ENCODE peak calls at places on chromosomes 6 and 20, in four cellular contexts. R is fibroblast of lung, A is ecto neural progenitor cell, Y is substantia nigra. D is an unnamed sample.

GRCh38 chr20:21173496-21174025 is 47.7 kb downstream of the KIZ start:
- DNase-seq in R (peak), Y (no peak), A (no peak), D (no peak)

GRCh38 chr20:25860531-25861150 is 164.0 kb upstream of the ZNF337 start:
- DNase-seq in A (no peak), Y (no peak), R (no peak), D (no peak)

GRCh38 chr6:121393711-121394110 is 41.7 kb upstream of the GJA1 start:
- DNase-seq in A (no peak), Y (no peak), R (peak), D (no peak)

GRCh38 chr20:38435555-38435939 is 419 bp upstream of the SNHG17 start:
- DNase-seq in A (no peak), Y (no peak), R (peak), D (no peak)

GRCh38 chr20:23879811-23880374 is 345 bp upstream of the CST5 start:
- DNase-seq in Y (no peak), R (no peak), A (no peak), D (no peak)

GRCh38 chr6:167410510-167410909 is 85.6 kb downstream of the TTLL2 start:
- DNase-seq in Y (no peak), R (no peak), A (peak), D (no peak)

GRCh38 chr6:110878751-110879539 is 4.4 kb downstream of the AMD1 start:
- DNase-seq in Y (peak), R (no peak), A (peak), D (peak)

GRCh38 chr20:2800590-2801458 is at the start of gene CPXM1:
- DNase-seq in A (peak), R (no peak), Y (no peak), D (no peak)

GRCh38 chr6:148466158-148466557 is 123.5 kb downstream of the SASH1 start:
- DNase-seq in Y (no peak), A (no peak), R (no peak), D (no peak)

GRCh38 chr20:52552181-52552872 is 360.7 kb upstream of the ZFP64 start:
- DNase-seq in Y (no peak), R (peak), A (no peak), D (no peak)

GRCh38 chr6:128567029-128567428 is 46.6 kb upstream of the PTPRK start:
- DNase-seq in R (peak), A (no peak), Y (no peak), D (no peak)

GRCh38 chr6:136508701-136509387 is 41.4 kb downstream of the MAP7 start:
- DNase-seq in R (peak), Y (no peak), A (no peak), D (no peak)

GRCh38 chr20:32441638-32442037 is 83.5 kb downstream of the ASXL1 start:
- DNase-seq in R (no peak), Y (no peak), A (no peak), D (no peak)

GRCh38 chr6:70241991-70242420 is 60.9 kb downstream of the COL9A1 start:
- DNase-seq in A (no peak), Y (no peak), R (no peak), D (no peak)

GRCh38 chr20:22746957-22747356 is 162.6 kb upstream of the FOXA2 start:
- DNase-seq in R (no peak), A (no peak), Y (no peak), D (no peak)

GRCh38 chr20:2747676-2748235 is 52.7 kb downstream of the CPXM1 start:
- DNase-seq in A (peak), R (no peak), Y (no peak), D (no peak)

GRCh38 chr20:61045876-61046585 is 206.0 kb upstream of the CDH4 start:
- DNase-seq in A (peak), R (no peak), Y (no peak), D (no peak)

GRCh38 chr6:5695260-5696245 is 311.2 kb downstream of the NRN1 start:
- DNase-seq in Y (no peak), R (peak), A (no peak), D (peak)

GRCh38 chr20:13158339-13158738 is 62.7 kb upstream of the ISM1 start:
- DNase-seq in R (no peak), Y (no peak), A (no peak), D (no peak)

GRCh38 chr20:20423117-20423516 is 55.2 kb downstream of the INSM1 start:
- DNase-seq in A (no peak), R (no peak), Y (no peak), D (no peak)

GRCh38 chr6:144602523-144603180 is 317.5 kb downstream of the UTRN start:
- DNase-seq in A (no peak), R (peak), Y (no peak), D (no peak)

GRCh38 chr20:34600892-34601653 is 42.6 kb downstream of the MAP1LC3A start:
- DNase-seq in A (no peak), Y (no peak), R (no peak), D (no peak)

GRCh38 chr6:138944412-138944811 is 43.6 kb downstream of the REPS1 start:
- DNase-seq in A (no peak), R (peak), Y (no peak), D (no peak)

GRCh38 chr6:43454290-43455033 is 886 bp downstream of the DLK2 start:
- DNase-seq in Y (peak), R (peak), A (peak), D (peak)

GRCh38 chr20:4341804-4342560 is 326.6 kb upstream of the RNF24 start:
- DNase-seq in R (peak), Y (no peak), A (peak), D (no peak)

GRCh38 chr20:57222631-57222950 is 43.9 kb downstream of the BMP7 start:
- DNase-seq in A (no peak), Y (no peak), R (no peak), D (no peak)

GRCh38 chr20:10733122-10733521 is 59.3 kb upstream of the JAG1 start:
- DNase-seq in Y (no peak), A (no peak), R (peak), D (no peak)

GRCh38 chr6:20370801-20371200 is 30.9 kb upstream of the E2F3 start:
- DNase-seq in A (no peak), R (no peak), Y (no peak), D (no peak)

GRCh38 chr6:84213217-84213616 is 14.2 kb downstream of the CEP162 start:
- DNase-seq in Y (no peak), R (no peak), A (no peak), D (no peak)

GRCh38 chr6:51959744-51960383 is 127.5 kb downstream of the PKHD1 start:
- DNase-seq in R (peak), A (peak), Y (peak), D (peak)

GRCh38 chr20:35539756-35540212 is 2.1 kb upstream of the ERGIC3 start:
- DNase-seq in Y (peak), R (no peak), A (peak), D (peak)

GRCh38 chr20:47540443-47541354 is 39.0 kb downstream of the NCOA3 start:
- DNase-seq in Y (no peak), R (peak), A (no peak), D (peak)

GRCh38 chr20:23159256-23159922 is 73.3 kb upstream of the CD93 start:
- DNase-seq in A (peak), R (peak), Y (no peak), D (no peak)

GRCh38 chr20:63067266-63067635 is 60.5 kb upstream of the BHLHE23 start:
- DNase-seq in Y (no peak), R (no peak), A (no peak), D (no peak)

GRCh38 chr6:5778317-5778857 is 228.3 kb downstream of the NRN1 start:
- DNase-seq in A (no peak), Y (no peak), R (no peak), D (peak)

GRCh38 chr6:33619166-33619565 is 2.0 kb upstream of the ITPR3 start:
- DNase-seq in R (no peak), Y (no peak), A (no peak), D (no peak)